ENCODE peak calls at places on chromosome 22, in nine cellular contexts. One of them, this sample, is unnamed.

GRCh38 chr22:48968201-48968959 is 859.3 kb downstream of the BRD1 start:
- DNase-seq in body of pancreas: peak; percentile 29
- DNase-seq in heart left ventricle: no peak
- DNase-seq in sigmoid colon: no peak
- DNase-seq in transverse colon: peak; percentile 16
- DNase-seq in HepG2: peak; percentile 23
- DNase-seq in IMR-90: no peak
- DNase-seq in vagina: peak; percentile 82
- DNase-seq in uterus: peak; percentile 5
- DNase-seq in this sample: peak; percentile 51

GRCh38 chr22:50340157-50340879 is 2.8 kb upstream of the PPP6R2 start:
- DNase-seq in body of pancreas: no peak
- DNase-seq in heart left ventricle: no peak
- DNase-seq in sigmoid colon: no peak
- DNase-seq in transverse colon: no peak
- DNase-seq in HepG2: peak; percentile 70
- DNase-seq in IMR-90: no peak
- DNase-seq in vagina: no peak
- DNase-seq in uterus: no peak
- DNase-seq in this sample: no peak

GRCh38 chr22:17994424-17995108 is 29.8 kb downstream of the MICAL3 start:
- DNase-seq in body of pancreas: no peak
- DNase-seq in heart left ventricle: no peak
- DNase-seq in sigmoid colon: peak; percentile 14
- DNase-seq in transverse colon: no peak
- DNase-seq in HepG2: no peak
- DNase-seq in IMR-90: no peak
- DNase-seq in vagina: no peak
- DNase-seq in uterus: no peak
- DNase-seq in this sample: peak; percentile 73

GRCh38 chr22:49300951-49301397 is 526.7 kb downstream of the BRD1 start:
- DNase-seq in body of pancreas: no peak
- DNase-seq in heart left ventricle: no peak
- DNase-seq in sigmoid colon: no peak
- DNase-seq in transverse colon: no peak
- DNase-seq in HepG2: no peak
- DNase-seq in IMR-90: no peak
- DNase-seq in vagina: peak; percentile 82
- DNase-seq in uterus: no peak
- DNase-seq in this sample: peak; percentile 45

GRCh38 chr22:18031670-18032454 is 7.5 kb upstream of the MICAL3 start:
- DNase-seq in body of pancreas: peak; percentile 38
- DNase-seq in heart left ventricle: no peak
- DNase-seq in sigmoid colon: peak; percentile 85
- DNase-seq in transverse colon: no peak
- DNase-seq in HepG2: no peak
- DNase-seq in IMR-90: peak; percentile 97
- DNase-seq in vagina: no peak
- DNase-seq in uterus: peak; percentile 66
- DNase-seq in this sample: peak; percentile 38

GRCh38 chr22:44668190-44668885 is 33.7 kb upstream of the PRR5 start:
- DNase-seq in body of pancreas: no peak
- DNase-seq in heart left ventricle: peak; percentile 51
- DNase-seq in sigmoid colon: peak; percentile 64
- DNase-seq in transverse colon: no peak
- DNase-seq in HepG2: no peak
- DNase-seq in IMR-90: no peak
- DNase-seq in vagina: no peak
- DNase-seq in uterus: no peak
- DNase-seq in this sample: peak; percentile 87

GRCh38 chr22:46143491-46144147 is 6.7 kb upstream of the PPARA start:
- DNase-seq in body of pancreas: no peak
- DNase-seq in heart left ventricle: no peak
- DNase-seq in sigmoid colon: peak; percentile 48
- DNase-seq in transverse colon: no peak
- DNase-seq in HepG2: no peak
- DNase-seq in IMR-90: no peak
- DNase-seq in vagina: no peak
- DNase-seq in uterus: no peak
- DNase-seq in this sample: no peak

GRCh38 chr22:50089231-50090140 is at the start of gene MOV10L1:
- DNase-seq in body of pancreas: peak; percentile 21
- DNase-seq in heart left ventricle: no peak
- DNase-seq in sigmoid colon: no peak
- DNase-seq in transverse colon: no peak
- DNase-seq in HepG2: no peak
- DNase-seq in IMR-90: no peak
- DNase-seq in vagina: no peak
- DNase-seq in uterus: no peak
- DNase-seq in this sample: peak; percentile 72

GRCh38 chr22:46004105-46004866 is 27.3 kb upstream of the WNT7B start:
- DNase-seq in body of pancreas: no peak
- DNase-seq in heart left ventricle: peak; percentile 29
- DNase-seq in sigmoid colon: peak; percentile 66
- DNase-seq in transverse colon: no peak
- DNase-seq in HepG2: no peak
- DNase-seq in IMR-90: no peak
- DNase-seq in vagina: no peak
- DNase-seq in uterus: no peak
- DNase-seq in this sample: peak; percentile 85

DNA sequence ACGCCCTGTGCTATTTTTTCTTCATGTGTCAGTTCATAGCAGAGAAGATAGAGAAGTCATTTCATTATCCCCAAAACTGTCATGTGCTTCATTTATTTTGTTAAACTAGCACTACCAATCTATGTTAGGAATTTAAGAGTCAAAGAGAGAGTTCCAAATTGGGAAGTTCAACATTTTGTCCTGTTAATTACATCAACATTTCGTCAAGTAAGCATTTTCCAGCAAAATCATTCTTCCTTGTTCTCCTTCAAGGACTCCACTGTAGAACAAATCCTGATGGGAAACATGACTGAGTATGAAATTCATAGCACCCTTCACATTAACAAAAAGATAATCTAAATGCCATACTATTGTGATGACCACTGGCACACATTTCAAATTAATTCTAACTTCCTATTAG is 59.1 kb downstream of the PACSIN2 start:
- DNase-seq in body of pancreas: no peak
- DNase-seq in heart left ventricle: no peak
- DNase-seq in sigmoid colon: no peak
- DNase-seq in transverse colon: no peak
- DNase-seq in HepG2: no peak
- DNase-seq in IMR-90: no peak
- DNase-seq in vagina: no peak
- DNase-seq in uterus: no peak
- DNase-seq in this sample: no peak
- H3K27ac ChIP-seq in body of pancreas: peak overlapping the region; percentile 87
- H3K27ac ChIP-seq in heart left ventricle: no peak overlapping the region
- H3K27ac ChIP-seq in sigmoid colon: no peak overlapping the region
- H3K27ac ChIP-seq in transverse colon: no peak overlapping the region
- H3K27ac ChIP-seq in HepG2: no peak overlapping the region
- H3K27ac ChIP-seq in IMR-90: no peak overlapping the region
- H3K27ac ChIP-seq in vagina: no peak overlapping the region
- H3K27ac ChIP-seq in uterus: no peak overlapping the region
- H3K27ac ChIP-seq in this sample: no peak overlapping the region

GRCh38 chr22:36322602-36322915 is 65.2 kb downstream of the MYH9 start:
- DNase-seq in body of pancreas: no peak
- DNase-seq in heart left ventricle: peak; percentile 23
- DNase-seq in sigmoid colon: no peak
- DNase-seq in transverse colon: no peak
- DNase-seq in HepG2: no peak
- DNase-seq in IMR-90: no peak
- DNase-seq in vagina: no peak
- DNase-seq in uterus: no peak
- DNase-seq in this sample: no peak

GRCh38 chr22:36323182-36323854 is 64.4 kb downstream of the MYH9 start:
- DNase-seq in body of pancreas: no peak
- DNase-seq in heart left ventricle: peak; percentile 90
- DNase-seq in sigmoid colon: peak; percentile 97
- DNase-seq in transverse colon: peak; percentile 55
- DNase-seq in HepG2: no peak
- DNase-seq in IMR-90: peak; percentile 71
- DNase-seq in vagina: no peak
- DNase-seq in uterus: peak; percentile 74
- DNase-seq in this sample: no peak

GRCh38 chr22:36325163-36326031 is 62.4 kb downstream of the MYH9 start:
- DNase-seq in body of pancreas: no peak
- DNase-seq in heart left ventricle: peak; percentile 71
- DNase-seq in sigmoid colon: peak; percentile 93
- DNase-seq in transverse colon: peak; percentile 80
- DNase-seq in HepG2: no peak
- DNase-seq in IMR-90: peak; percentile 86
- DNase-seq in vagina: no peak
- DNase-seq in uterus: peak; percentile 72
- DNase-seq in this sample: no peak

GRCh38 chr22:36323855-36324331 is 63.9 kb downstream of the MYH9 start:
- DNase-seq in body of pancreas: no peak
- DNase-seq in heart left ventricle: peak; percentile 85
- DNase-seq in sigmoid colon: no peak
- DNase-seq in transverse colon: no peak
- DNase-seq in HepG2: no peak
- DNase-seq in IMR-90: no peak
- DNase-seq in vagina: no peak
- DNase-seq in uterus: peak; percentile 68
- DNase-seq in this sample: no peak

DNA sequence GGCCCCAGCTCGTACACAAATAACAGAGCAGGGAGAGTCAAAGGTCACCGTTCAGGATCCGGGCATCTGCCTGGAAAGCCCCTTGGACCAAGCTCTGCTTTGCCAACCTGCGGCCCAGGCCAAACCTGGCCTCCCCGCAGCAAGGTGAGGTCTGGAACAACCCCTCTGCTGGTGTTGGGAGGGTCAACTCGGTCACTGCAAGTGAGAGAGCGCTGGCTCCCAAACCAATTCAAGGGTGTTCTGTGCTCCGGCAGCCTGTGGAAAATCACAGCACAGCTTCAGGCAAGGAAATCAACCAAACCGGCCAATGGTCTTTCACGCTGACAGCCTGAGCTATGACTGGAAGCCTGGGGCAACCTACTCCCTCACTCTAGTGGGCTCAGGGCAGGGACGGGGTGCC is 63.4 kb downstream of the MYH9 start:
- DNase-seq in body of pancreas: no peak
- DNase-seq in heart left ventricle: peak; percentile 63
- DNase-seq in sigmoid colon: no peak
- DNase-seq in transverse colon: no peak
- DNase-seq in HepG2: no peak
- DNase-seq in IMR-90: no peak
- DNase-seq in vagina: no peak
- DNase-seq in uterus: no peak
- DNase-seq in this sample: no peak
- H3K36me3 ChIP-seq in body of pancreas: peaks cover 60% of the 10 kb centered on the region
- H3K36me3 ChIP-seq in heart left ventricle: peaks cover 24% of the 10 kb centered on the region
- H3K36me3 ChIP-seq in sigmoid colon: peaks cover 54% of the 10 kb centered on the region
- H3K36me3 ChIP-seq in transverse colon: peaks cover 3% of the 10 kb centered on the region
- H3K36me3 ChIP-seq in HepG2: peaks cover 98% of the 10 kb centered on the region
- H3K36me3 ChIP-seq in IMR-90: peaks cover 84% of the 10 kb centered on the region
- H3K36me3 ChIP-seq in vagina: peaks cover 63% of the 10 kb centered on the region
- H3K36me3 ChIP-seq in uterus: no peaks in the 10 kb centered on the region
- H3K36me3 ChIP-seq in this sample: peaks cover 78% of the 10 kb centered on the region

GRCh38 chr22:31956360-31956759 is 12.0 kb downstream of the YWHAH start:
- DNase-seq in body of pancreas: no peak
- DNase-seq in heart left ventricle: no peak
- DNase-seq in sigmoid colon: no peak
- DNase-seq in transverse colon: no peak
- DNase-seq in HepG2: no peak
- DNase-seq in IMR-90: no peak
- DNase-seq in vagina: no peak
- DNase-seq in uterus: no peak
- DNase-seq in this sample: peak; percentile 29
- TF ChIP-seq POLR2A in body of pancreas: no peak
- TF ChIP-seq POLR2A in heart left ventricle: no peak
- TF ChIP-seq POLR2A in sigmoid colon: no peak
- TF ChIP-seq POLR2A in transverse colon: no peak
- TF ChIP-seq POLR2A in HepG2: no peak
- TF ChIP-seq POLR2A in IMR-90: no peak
- TF ChIP-seq POLR2A in vagina: no peak
- TF ChIP-seq POLR2A in uterus: no peak
- TF ChIP-seq POLR2A in this sample: no peak

GRCh38 chr22:37906364-37907008 is 389 bp downstream of the MICALL1 start:
- DNase-seq in body of pancreas: no peak
- DNase-seq in heart left ventricle: no peak
- DNase-seq in sigmoid colon: peak; percentile 73
- DNase-seq in transverse colon: peak; percentile 51
- DNase-seq in HepG2: no peak
- DNase-seq in IMR-90: no peak
- DNase-seq in vagina: no peak
- DNase-seq in uterus: peak; percentile 55
- DNase-seq in this sample: peak; percentile 89

GRCh38 chr22:37909756-37910155 is 3.7 kb downstream of the MICALL1 start:
- DNase-seq in body of pancreas: no peak
- DNase-seq in heart left ventricle: no peak
- DNase-seq in sigmoid colon: peak; percentile 77
- DNase-seq in transverse colon: no peak
- DNase-seq in HepG2: no peak
- DNase-seq in IMR-90: no peak
- DNase-seq in vagina: no peak
- DNase-seq in uterus: no peak
- DNase-seq in this sample: no peak

GRCh38 chr22:37905534-37906363 is at the start of gene MICALL1:
- DNase-seq in body of pancreas: peak; percentile 79
- DNase-seq in heart left ventricle: peak; percentile 79
- DNase-seq in sigmoid colon: peak; percentile 87
- DNase-seq in transverse colon: peak; percentile 85
- DNase-seq in HepG2: no peak
- DNase-seq in IMR-90: peak; percentile 67
- DNase-seq in vagina: no peak
- DNase-seq in uterus: peak; percentile 81
- DNase-seq in this sample: peak; percentile 95

GRCh38 chr22:37904572-37905533 is 1.2 kb upstream of the MICALL1 start:
- DNase-seq in body of pancreas: no peak
- DNase-seq in heart left ventricle: peak; percentile 41
- DNase-seq in sigmoid colon: peak; percentile 83
- DNase-seq in transverse colon: peak; percentile 33
- DNase-seq in HepG2: peak; percentile 58
- DNase-seq in IMR-90: peak; percentile 99
- DNase-seq in vagina: no peak
- DNase-seq in uterus: peak; percentile 83
- DNase-seq in this sample: no peak

DNA sequence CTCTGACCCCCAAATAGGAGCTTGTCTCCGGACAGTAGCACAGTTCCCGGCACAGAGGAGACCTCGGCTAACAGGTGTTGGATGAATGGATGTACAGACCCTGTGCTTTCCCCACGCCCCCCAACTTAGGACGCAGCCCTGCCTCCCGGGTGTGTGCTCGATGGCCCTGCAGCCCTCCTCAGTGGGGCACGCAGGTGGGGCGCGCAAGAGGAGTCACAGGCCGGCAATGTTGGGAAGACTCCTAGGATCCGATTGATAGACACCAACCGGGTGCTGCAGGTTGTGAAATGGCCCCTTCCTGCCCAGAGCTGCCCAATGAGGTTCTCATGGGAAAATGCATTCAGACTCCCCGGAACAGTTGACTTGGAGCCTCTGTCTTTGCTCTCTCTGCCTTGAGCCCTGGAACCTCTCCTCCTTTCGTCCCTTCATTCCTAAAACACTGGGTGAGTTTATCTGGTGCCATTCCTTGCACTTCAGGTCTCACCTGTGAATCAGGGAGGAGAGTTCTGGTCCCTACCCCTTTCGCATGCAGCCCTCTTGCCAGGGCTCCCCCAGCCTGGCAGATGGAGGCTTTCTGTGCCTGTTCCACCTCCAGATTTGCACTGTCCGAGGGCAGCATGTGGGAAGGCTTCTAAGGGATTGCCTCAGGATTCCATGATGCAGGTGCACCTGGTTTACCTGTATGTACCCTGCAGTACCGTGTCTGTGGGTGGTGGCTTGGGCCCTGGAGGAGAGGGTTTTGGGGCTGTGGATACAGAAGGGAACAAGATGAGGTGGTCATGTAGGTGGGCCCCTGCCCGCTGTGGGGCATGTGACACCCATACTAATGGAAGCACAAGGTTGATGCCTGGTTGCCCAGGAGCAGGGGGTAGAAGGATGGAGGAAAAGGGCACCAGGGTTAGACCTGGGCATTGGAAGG is 1.2 kb downstream of the MICALL1 start:
- DNase-seq in body of pancreas: no peak
- DNase-seq in heart left ventricle: no peak
- DNase-seq in sigmoid colon: peak; percentile 63
- DNase-seq in transverse colon: no peak
- DNase-seq in HepG2: no peak
- DNase-seq in IMR-90: peak; percentile 15
- DNase-seq in vagina: no peak
- DNase-seq in uterus: no peak
- DNase-seq in this sample: no peak
- H3K27ac ChIP-seq in body of pancreas: peak overlapping the region; percentile 79
- H3K27ac ChIP-seq in heart left ventricle: peak overlapping the region; percentile 86
- H3K27ac ChIP-seq in sigmoid colon: peak overlapping the region; percentile 94
- H3K27ac ChIP-seq in transverse colon: peak overlapping the region; percentile 93
- H3K27ac ChIP-seq in HepG2: peak overlapping the region; percentile 26
- H3K27ac ChIP-seq in IMR-90: peak overlapping the region; percentile 50
- H3K27ac ChIP-seq in vagina: peak overlapping the region; percentile 96
- H3K27ac ChIP-seq in uterus: peak overlapping the region; percentile 96
- H3K27ac ChIP-seq in this sample: peak overlapping the region; percentile 87